ENCODE peak calls at places on chromosome 18, in ten cellular contexts. A, Z, N, L, S, W, U, J, X and T are unnamed samples.
A peak's percentile ranks its signal among the peaks of the same experiment; 100 is the strongest.

GRCh38 chr18:28963481-28963880 is 786.6 kb upstream of the CDH2 start:
- DNase-seq in S (no peak), X (no peak), L (no peak), U (no peak), Z (no peak), J (no peak), A (no peak), N (no peak), W (no peak), T (no peak)

GRCh38 chr18:48022021-48022420 is 91.6 kb upstream of the SMAD2 start:
- DNase-seq in J (no peak), Z (no peak), S (no peak), X (no peak), W (no peak), U (no peak), A (no peak), L (no peak), N (no peak), T (no peak)

GRCh38 chr18:21115519-21116411 is 4.2 kb upstream of the ROCK1 start:
- DNase-seq in J (no peak), S (no peak), X (peak; percentile 41), N (no peak), Z (no peak), W (peak; percentile 67), L (no peak), U (no peak), A (no peak), T (no peak)

GRCh38 chr18:5966514-5966913 is 71.2 kb upstream of the TMEM200C start:
- DNase-seq in S (no peak), A (no peak), N (no peak), J (no peak), U (peak; percentile 28), X (no peak), L (no peak), W (no peak), Z (no peak), T (no peak)

GRCh38 chr18:12416108-12416729 is 8.5 kb downstream of the PRELID3A start:
- DNase-seq in X (no peak), Z (no peak), J (no peak), N (no peak), W (no peak), L (no peak), A (no peak), U (no peak), S (no peak), T (no peak)

GRCh38 chr18:37783771-37784170 is 218.2 kb upstream of the CELF4 start:
- DNase-seq in A (no peak), U (peak; percentile 14), S (no peak), L (no peak), Z (no peak), N (no peak), W (no peak), J (no peak), X (no peak), T (no peak)

GRCh38 chr18:46556590-46557206 is 100.3 kb downstream of the LOXHD1 start:
- DNase-seq in N (no peak), W (no peak), U (no peak), J (no peak), L (no peak), S (no peak), A (no peak), X (no peak), Z (no peak), T (no peak)

GRCh38 chr18:28065793-28066186 is 111.1 kb downstream of the CDH2 start:
- DNase-seq in A (no peak), L (no peak), W (no peak), J (no peak), N (no peak), X (no peak), S (no peak), Z (no peak), U (no peak), T (no peak)

GRCh38 chr18:62863629-62864028 is 148.3 kb downstream of the PHLPP1 start:
- DNase-seq in Z (no peak), S (no peak), J (no peak), W (peak; percentile 24), L (no peak), A (peak; percentile 84), U (peak; percentile 84), X (no peak), N (no peak), T (no peak)

GRCh38 chr18:4016391-4017049 is 438.6 kb downstream of the DLGAP1 start:
- DNase-seq in L (no peak), J (no peak), S (no peak), W (no peak), U (peak; percentile 28), N (no peak), X (no peak), Z (no peak), A (no peak), T (no peak)

GRCh38 chr18:28792404-28793103 is 615.6 kb upstream of the CDH2 start:
- DNase-seq in A (no peak), Z (no peak), U (peak; percentile 8), N (no peak), L (no peak), S (no peak), W (no peak), J (no peak), X (no peak), T (no peak)

GRCh38 chr18:74013955-74014354 is 133.7 kb downstream of the FBXO15 start:
- DNase-seq in X (peak; percentile 34), N (no peak), L (no peak), A (no peak), W (peak; percentile 32), S (no peak), J (no peak), Z (no peak), U (no peak), T (no peak)

GRCh38 chr18:35616664-35617423 is 35.3 kb downstream of the GALNT1 start:
- DNase-seq in X (peak; percentile 55), Z (no peak), L (no peak), S (peak; percentile 35), W (peak; percentile 80), A (no peak), N (no peak), U (peak; percentile 87), J (peak; percentile 29), T (no peak)

GRCh38 chr18:44725300-44726096 is 44.8 kb downstream of the SETBP1 start:
- DNase-seq in N (no peak), A (no peak), U (peak; percentile 70), J (peak; percentile 38), X (peak; percentile 65), W (peak; percentile 17), L (no peak), S (peak; percentile 46), Z (peak; percentile 60), T (no peak)

GRCh38 chr18:56861244-56861643 is 210.1 kb downstream of the WDR7 start:
- DNase-seq in N (no peak), Z (no peak), L (peak; percentile 42), U (no peak), W (no peak), J (no peak), X (no peak), S (no peak), A (no peak), T (no peak)

GRCh38 chr18:22674300-22674699 is 256.6 kb upstream of the CTAGE1 start:
- DNase-seq in L (no peak), N (peak; percentile 1), Z (no peak), U (peak; percentile 91), W (peak; percentile 90), X (peak; percentile 64), J (no peak), A (peak; percentile 19), S (no peak), T (no peak)

GRCh38 chr18:80065705-80066104 is 31.5 kb downstream of the RBFA start:
- DNase-seq in L (no peak), X (no peak), U (no peak), S (no peak), N (no peak), J (no peak), W (no peak), Z (no peak), A (no peak), T (no peak)

GRCh38 chr18:44852818-44853217 is 172.1 kb downstream of the SETBP1 start:
- DNase-seq in W (no peak), X (no peak), S (no peak), J (no peak), U (peak; percentile 17), L (no peak), Z (peak; percentile 48), A (no peak), N (no peak), T (no peak)